ENCODE peak calls at places on chromosomes 4 and X, in nine cellular contexts. V, Z, K, A, D, I, J, F and Y are unnamed samples.

GRCh38 chr4:138841341-138841740 is 174.2 kb upstream of the NOCT start:
- DNase-seq in I (no peak), Z (no peak), F (no peak), K (no peak), A (no peak), V (no peak), D (no peak), J (no peak), Y (no peak)

GRCh38 chrX:39721570-39722279 is 376.0 kb downstream of the BCOR start:
- DNase-seq in F (peak; percentile 58), J (no peak), A (no peak), V (no peak), Z (no peak), I (no peak), D (no peak), K (no peak), Y (no peak)

GRCh38 chrX:30812326-30812725 is 76.7 kb downstream of the TAB3 start:
- DNase-seq in F (no peak), I (no peak), V (no peak), J (peak; percentile 17), D (no peak), K (no peak), A (no peak), Z (no peak), Y (no peak)

GRCh38 chr4:29278580-29278979 is 1441.6 kb upstream of the PCDH7 start:
- DNase-seq in I (no peak), A (peak; percentile 39), J (no peak), K (no peak), V (no peak), D (no peak), F (peak; percentile 79), Z (no peak), Y (no peak)

GRCh38 chrX:38275615-38276014 is 51.7 kb downstream of the RPGR start:
- DNase-seq in K (peak; percentile 18), A (peak; percentile 50), I (no peak), J (peak; percentile 7), F (peak; percentile 93), V (no peak), D (no peak), Z (no peak), Y (no peak)

GRCh38 chr4:60989141-60989540 is 211.0 kb upstream of the ADGRL3 start:
- DNase-seq in K (no peak), V (no peak), J (no peak), F (no peak), D (no peak), Z (no peak), I (no peak), A (no peak), Y (no peak)

GRCh38 chr4:56730097-56730496 is 49.0 kb upstream of the HOPX start:
- DNase-seq in I (no peak), K (no peak), V (no peak), J (no peak), F (no peak), A (no peak), Z (no peak), D (no peak), Y (no peak)

GRCh38 chr4:95534032-95534431 is 14.7 kb downstream of the UNC5C start:
- DNase-seq in V (no peak), J (no peak), D (no peak), A (no peak), Z (no peak), F (no peak), I (no peak), K (no peak), Y (no peak)

GRCh38 chrX:132412208-132412607 is 76.6 kb downstream of the MBNL3 start:
- DNase-seq in J (no peak), A (no peak), D (no peak), K (no peak), Z (no peak), F (no peak), I (peak; percentile 18), V (no peak), Y (no peak)

GRCh38 chr4:172898715-172899114 is 269.9 kb upstream of the GALNT7 start:
- DNase-seq in F (no peak), A (no peak), J (no peak), Z (no peak), K (no peak), V (no peak), I (no peak), D (no peak), Y (no peak)
- TF ChIP-seq CTCF in F (no peak), A (no peak), J (no peak), Z (no peak), K (no peak), V (no peak), I (no peak), D (no peak), Y (no peak)

GRCh38 chr4:89196056-89196674 is 84.8 kb downstream of the TIGD2 start:
- DNase-seq in A (no peak), F (no peak), I (no peak), V (no peak), D (no peak), Z (no peak), K (no peak), J (no peak), Y (no peak)

GRCh38 chr4:89193828-89194227 is 82.5 kb downstream of the TIGD2 start:
- DNase-seq in Z (no peak), J (no peak), A (no peak), I (no peak), D (no peak), V (no peak), F (no peak), K (no peak), Y (no peak)

GRCh38 chr4:89197920-89198319 is 86.6 kb downstream of the TIGD2 start:
- DNase-seq in V (no peak), Z (no peak), D (no peak), K (no peak), J (no peak), I (no peak), A (no peak), F (no peak), Y (no peak)

DNA sequence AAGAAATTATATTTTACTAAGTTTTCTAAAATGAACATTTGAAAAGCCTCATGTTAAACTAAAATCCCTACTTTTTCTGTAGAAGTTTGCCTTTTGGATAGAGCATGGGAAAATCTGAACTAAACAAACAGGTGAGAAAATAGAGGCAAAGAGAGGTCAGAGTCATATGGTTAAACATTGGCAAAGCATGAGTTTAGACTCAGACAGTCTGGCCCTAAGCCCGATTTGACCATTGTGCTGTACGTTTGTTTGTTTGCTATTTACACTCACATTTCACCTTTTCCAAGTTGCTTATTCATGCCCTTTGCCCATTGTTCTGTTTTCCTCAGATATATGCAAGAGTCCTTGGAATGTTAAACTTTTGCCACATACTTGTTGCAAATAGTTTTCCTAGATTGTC is 85.4 kb downstream of the TIGD2 start:
- DNase-seq in A (no peak), Z (no peak), D (no peak), F (no peak), K (peak; percentile 3), I (no peak), V (no peak), J (no peak), Y (no peak)
- TF ChIP-seq CTCF in A (no peak), Z (no peak), D (no peak), F (no peak), K (no peak), I (no peak), V (no peak), J (no peak), Y (no peak)

GRCh38 chr4:154549894-154550790 is at the start of gene PLRG1:
- DNase-seq in F (peak; percentile 91), Z (peak; percentile 97), J (peak; percentile 96), K (peak; percentile 64), V (peak; percentile 96), A (peak; percentile 82), I (peak; percentile 92), D (peak; percentile 95), Y (peak; percentile 90)
- TF ChIP-seq CTCF in F (no peak), Z (peak; percentile 47), J (no peak), K (no peak), V (peak; percentile 15), A (peak; percentile 13), I (no peak), D (peak; percentile 76), Y (no peak)

GRCh38 chr4:40309250-40309774 is 25.8 kb upstream of the CHRNA9 start:
- DNase-seq in F (peak; percentile 77), V (peak; percentile 90), A (peak; percentile 56), I (peak; percentile 67), Z (peak; percentile 91), J (peak; percentile 94), D (peak; percentile 89), K (peak; percentile 66), Y (peak; percentile 99)
- TF ChIP-seq CTCF in F (peak; percentile 88), V (peak; percentile 94), A (peak; percentile 89), I (peak; percentile 78), Z (peak; percentile 84), J (peak; percentile 90), D (peak; percentile 90), K (peak; percentile 69), Y (peak; percentile 20)

GRCh38 chr4:41725254-41725653 is 23.3 kb downstream of the PHOX2B start:
- DNase-seq in J (no peak), I (no peak), V (peak; percentile 32), A (no peak), K (no peak), D (no peak), F (no peak), Z (no peak), Y (no peak)
- TF ChIP-seq CTCF in J (peak; percentile 14), I (no peak), V (peak; percentile 66), A (peak; percentile 19), K (peak; percentile 8), D (no peak), F (no peak), Z (no peak), Y (no peak)

GRCh38 chrX:133698298-133698697 is 283.0 kb upstream of the GPC4 start:
- DNase-seq in F (peak; percentile 28), K (no peak), Z (no peak), I (no peak), J (no peak), V (no peak), D (no peak), A (peak; percentile 4), Y (no peak)
- TF ChIP-seq CTCF in F (peak; percentile 47), K (no peak), Z (no peak), I (no peak), J (no peak), V (peak; percentile 2), D (peak; percentile 48), A (peak; percentile 33), Y (no peak)

GRCh38 chr4:119810001-119810400 is 181.4 kb upstream of the PDE5A start:
- DNase-seq in J (no peak), K (no peak), F (peak; percentile 50), D (no peak), Z (no peak), A (no peak), V (no peak), I (no peak), Y (no peak)

GRCh38 chr4:119804404-119804803 is 175.8 kb upstream of the PDE5A start:
- DNase-seq in V (no peak), D (no peak), A (no peak), J (no peak), F (no peak), K (no peak), Z (no peak), I (no peak), Y (no peak)
- TF ChIP-seq CTCF in V (no peak), D (no peak), A (no peak), J (no peak), F (no peak), K (no peak), Z (no peak), I (no peak), Y (no peak)

GRCh38 chr4:176607807-176608206 is 184.9 kb downstream of the VEGFC start:
- DNase-seq in I (no peak), K (no peak), Z (no peak), J (no peak), D (no peak), V (no peak), F (no peak), A (no peak), Y (no peak)
- TF ChIP-seq CTCF in I (no peak), K (no peak), Z (no peak), J (no peak), D (no peak), V (no peak), F (no peak), A (no peak), Y (no peak)